ENCODE peak calls at places on chromosomes 6 and 20, in six cellular contexts. One of them, this sample, is unnamed.

GRCh38 chr20:62386383-62387218 is at the start of gene RPS21:
- DNase-seq in heart left ventricle: peak
- DNase-seq in CD4-positive, alpha-beta T cell: peak
- DNase-seq in ELR: peak
- DNase-seq in DMS153: peak
- DNase-seq in Right ventricle myocardium inferior: peak
- DNase-seq in this sample: peak

GRCh38 chr20:60378620-60379019 is 420.4 kb downstream of the CDH26 start:
- DNase-seq in CD4-positive, alpha-beta T cell: no peak
- DNase-seq in DMS153: no peak
- DNase-seq in ELR: no peak
- DNase-seq in heart left ventricle: no peak
- DNase-seq in Right ventricle myocardium inferior: no peak
- DNase-seq in this sample: no peak

GRCh38 chr6:113970808-113971676 is at the start of gene HDAC2:
- DNase-seq in CD4-positive, alpha-beta T cell: peak
- DNase-seq in Right ventricle myocardium inferior: peak
- DNase-seq in heart left ventricle: peak
- DNase-seq in ELR: peak
- DNase-seq in DMS153: peak
- DNase-seq in this sample: peak

GRCh38 chr6:12941422-12941821 is 224.9 kb downstream of the PHACTR1 start:
- DNase-seq in Right ventricle myocardium inferior: no peak
- DNase-seq in ELR: peak
- DNase-seq in DMS153: no peak
- DNase-seq in CD4-positive, alpha-beta T cell: no peak
- DNase-seq in heart left ventricle: no peak
- DNase-seq in this sample: no peak

GRCh38 chr20:24981750-24982149 is 10.8 kb downstream of the APMAP start:
- DNase-seq in DMS153: no peak
- DNase-seq in ELR: no peak
- DNase-seq in Right ventricle myocardium inferior: peak
- DNase-seq in heart left ventricle: peak
- DNase-seq in CD4-positive, alpha-beta T cell: no peak
- DNase-seq in this sample: no peak

GRCh38 chr6:74409447-74409846 is 713.4 kb downstream of the CD109 start:
- DNase-seq in ELR: peak
- DNase-seq in heart left ventricle: no peak
- DNase-seq in DMS153: peak
- DNase-seq in CD4-positive, alpha-beta T cell: no peak
- DNase-seq in Right ventricle myocardium inferior: no peak
- DNase-seq in this sample: no peak

GRCh38 chr6:83114164-83114563 is 46.7 kb downstream of the DOP1A start:
- DNase-seq in CD4-positive, alpha-beta T cell: no peak
- DNase-seq in ELR: peak
- DNase-seq in DMS153: no peak
- DNase-seq in heart left ventricle: no peak
- DNase-seq in Right ventricle myocardium inferior: no peak
- DNase-seq in this sample: no peak

GRCh38 chr20:7723284-7723683 is 217.0 kb downstream of the HAO1 start:
- DNase-seq in heart left ventricle: no peak
- DNase-seq in CD4-positive, alpha-beta T cell: no peak
- DNase-seq in DMS153: no peak
- DNase-seq in Right ventricle myocardium inferior: no peak
- DNase-seq in ELR: peak
- DNase-seq in this sample: no peak

GRCh38 chr20:56617489-56617888 is 11.6 kb upstream of the TFAP2C start:
- DNase-seq in Right ventricle myocardium inferior: no peak
- DNase-seq in CD4-positive, alpha-beta T cell: no peak
- DNase-seq in DMS153: no peak
- DNase-seq in heart left ventricle: no peak
- DNase-seq in ELR: no peak
- DNase-seq in this sample: no peak

GRCh38 chr6:32424584-32424983 is 15.1 kb upstream of the HLA-DRA start:
- DNase-seq in Right ventricle myocardium inferior: no peak
- DNase-seq in CD4-positive, alpha-beta T cell: no peak
- DNase-seq in heart left ventricle: no peak
- DNase-seq in ELR: peak
- DNase-seq in DMS153: no peak
- DNase-seq in this sample: no peak

GRCh38 chr6:166632731-166633130 is 5.7 kb upstream of the RPS6KA2 start:
- DNase-seq in heart left ventricle: no peak
- DNase-seq in ELR: no peak
- DNase-seq in Right ventricle myocardium inferior: no peak
- DNase-seq in DMS153: no peak
- DNase-seq in CD4-positive, alpha-beta T cell: no peak
- DNase-seq in this sample: no peak

GRCh38 chr20:23147964-23148720 is 62.0 kb upstream of the CD93 start:
- DNase-seq in heart left ventricle: no peak
- DNase-seq in CD4-positive, alpha-beta T cell: no peak
- DNase-seq in DMS153: no peak
- DNase-seq in Right ventricle myocardium inferior: no peak
- DNase-seq in ELR: peak
- DNase-seq in this sample: no peak